ENCODE peak calls at places on chromosomes 16 and 17, in eight cellular contexts. R, B, V, J, X, F, D and E are unnamed samples.

GRCh38 chr17:19383681-19384470 is 3.1 kb downstream of the MFAP4 start:
- DNase-seq in R (no peak), D (peak), V (no peak), B (no peak), J (no peak), X (no peak), F (no peak), E (no peak)

GRCh38 chr17:81511800-81512559 is 619 bp downstream of the ACTG1 start:
- DNase-seq in F (peak), X (no peak), B (peak), R (no peak), J (no peak), V (no peak), D (peak), E (no peak)

GRCh38 chr16:25109643-25110042 is 1.9 kb upstream of the LCMT1 start:
- DNase-seq in R (no peak), J (no peak), V (peak), X (peak), D (peak), F (no peak), B (no peak), E (no peak)

GRCh38 chr17:45761957-45762565 is 22.1 kb upstream of the CRHR1 start:
- DNase-seq in J (no peak), V (no peak), B (no peak), R (no peak), F (no peak), D (no peak), X (no peak), E (no peak)

GRCh38 chr17:44607836-44608690 is 48.2 kb upstream of the MEIOC start:
- DNase-seq in V (no peak), F (peak), X (peak), J (no peak), B (no peak), D (peak), R (no peak), E (peak)

GRCh38 chr17:78746949-78747269 is 35.2 kb downstream of the CYTH1 start:
- DNase-seq in V (no peak), D (no peak), F (no peak), X (no peak), R (no peak), B (no peak), J (no peak), E (no peak)

GRCh38 chr16:81634380-81635121 is 144.5 kb upstream of the PLCG2 start:
- DNase-seq in X (no peak), R (no peak), D (no peak), B (no peak), F (peak), J (no peak), V (no peak), E (no peak)

GRCh38 chr17:60557805-60558204 is 31.8 kb upstream of the APPBP2 start:
- DNase-seq in V (no peak), B (no peak), X (no peak), D (peak), R (no peak), F (no peak), J (no peak), E (no peak)

GRCh38 chr17:6996256-6997111 is 635 bp downstream of the ALOX12 start:
- DNase-seq in V (no peak), X (no peak), F (peak), D (no peak), B (no peak), R (no peak), J (no peak), E (peak)